ENCODE peak calls at places on chromosome 16, in ten cellular contexts. J, O, G, N, M, D, I, L, R and Z are unnamed samples.

GRCh38 chr16:26605872-26606271 is 460.9 kb upstream of the C16orf82 start:
- DNase-seq in D (no peak), R (no peak), J (no peak), I (no peak), N (no peak), M (no peak), L (no peak), G (peak), O (no peak), Z (no peak)

GRCh38 chr16:72664122-72664479 is 383.8 kb downstream of the ZFHX3 start:
- DNase-seq in M (no peak), R (no peak), L (no peak), I (no peak), D (no peak), O (no peak), J (no peak), N (peak), G (no peak), Z (no peak)

GRCh38 chr16:72172105-72173034 is at the start of gene PMFBP1:
- DNase-seq in G (no peak), D (no peak), L (no peak), O (peak), J (peak), N (peak), I (peak), M (peak), R (peak), Z (no peak)

GRCh38 chr16:18979936-18980335 is 3.8 kb upstream of the TMC7 start:
- DNase-seq in D (no peak), N (no peak), O (no peak), R (no peak), J (no peak), I (no peak), G (no peak), M (no peak), L (no peak), Z (no peak)

GRCh38 chr16:11470676-11471415 is 115.9 kb downstream of the LITAF start:
- DNase-seq in I (no peak), L (no peak), N (no peak), G (no peak), D (no peak), M (peak), R (peak), J (no peak), O (no peak), Z (no peak)

GRCh38 chr16:11435576-11435975 is 90.3 kb downstream of the RMI2 start:
- DNase-seq in D (no peak), M (no peak), R (no peak), I (no peak), J (no peak), G (no peak), N (no peak), L (no peak), O (no peak), Z (no peak)

GRCh38 chr16:76970087-76970744 is 220.8 kb upstream of the MON1B start:
- DNase-seq in D (no peak), O (no peak), J (peak), M (no peak), G (no peak), N (no peak), L (no peak), I (peak), R (no peak), Z (no peak)

GRCh38 chr16:31050280-31051030 is 17.1 kb downstream of the STX4 start:
- DNase-seq in L (no peak), N (no peak), G (no peak), O (no peak), M (no peak), R (no peak), D (no peak), J (no peak), I (no peak), Z (no peak)

GRCh38 chr16:2046889-2047329 is 725 bp downstream of the NTHL1 start:
- DNase-seq in R (no peak), D (no peak), L (no peak), N (no peak), I (peak), G (no peak), M (no peak), J (no peak), O (no peak), Z (no peak)